ENCODE peak calls at places on chromosomes 16 and 17, in nine cellular contexts. W is stomach, V is adrenal gland, G is prostate gland, F is GM12878, L is A549, Z is breast epithelium, C is endothelial cell of umbilical vein, R is lower leg skin. I is an unnamed sample.

GRCh38 chr17:4155980-4156620 is 13.1 kb downstream of the CYB5D2 start:
- DNase-seq in F (no peak), R (no peak), Z (no peak), G (no peak), W (no peak), L (no peak), V (no peak), C (no peak), I (no peak)

GRCh38 chr17:59488805-59489204 is 76.6 kb upstream of the DHX40 start:
- DNase-seq in Z (no peak), W (no peak), L (no peak), G (no peak), V (no peak), F (no peak), C (no peak), R (peak), I (no peak)

GRCh38 chr17:73600103-73600871 is 44.0 kb downstream of the SDK2 start:
- DNase-seq in R (no peak), Z (no peak), L (no peak), C (no peak), V (no peak), W (no peak), G (no peak), F (no peak), I (no peak)

GRCh38 chr16:68009157-68009735 is 6.5 kb downstream of the DPEP2NB start:
- DNase-seq in G (no peak), W (no peak), C (no peak), F (no peak), Z (no peak), L (no peak), V (no peak), R (no peak), I (no peak)

GRCh38 chr17:77889866-77890760 is 68.4 kb upstream of the TNRC6C start:
- DNase-seq in R (no peak), V (no peak), F (no peak), C (no peak), Z (no peak), W (no peak), G (no peak), L (no peak), I (peak)

GRCh38 chr16:892536-893255 is 78.1 kb downstream of the LMF1 start:
- DNase-seq in Z (no peak), F (no peak), R (no peak), W (no peak), G (no peak), C (no peak), L (no peak), V (no peak), I (no peak)

GRCh38 chr17:6374761-6375312 is 60.1 kb downstream of the AIPL1 start:
- DNase-seq in V (no peak), G (no peak), W (no peak), F (no peak), Z (no peak), R (peak), L (peak), C (peak), I (no peak)

GRCh38 chr17:80706454-80706853 is 161.8 kb downstream of the RPTOR start:
- DNase-seq in Z (no peak), F (no peak), C (no peak), L (no peak), G (no peak), R (no peak), W (no peak), V (no peak), I (no peak)

GRCh38 chr17:385836-386144 is 33.2 kb upstream of the RPH3AL start:
- DNase-seq in L (no peak), V (no peak), Z (no peak), W (no peak), R (no peak), G (no peak), C (no peak), F (no peak), I (no peak)

GRCh38 chr17:34248807-34249496 is 6.1 kb upstream of the CCL2 start:
- DNase-seq in V (no peak), W (no peak), L (no peak), R (no peak), F (no peak), Z (no peak), C (no peak), G (no peak), I (no peak)

GRCh38 chr16:57341062-57341440 is 17.5 kb upstream of the CCL22 start:
- DNase-seq in R (peak), V (no peak), Z (no peak), C (no peak), W (no peak), L (no peak), F (peak), G (no peak), I (no peak)

GRCh38 chr17:83183951-83184506 is 104.6 kb downstream of the METRNL start:
- DNase-seq in G (no peak), W (peak), C (peak), R (peak), F (no peak), L (no peak), Z (peak), V (no peak), I (peak)

GRCh38 chr16:82935781-82936180 is 309.0 kb downstream of the CDH13 start:
- DNase-seq in L (no peak), F (no peak), V (no peak), R (no peak), W (no peak), Z (no peak), C (no peak), G (no peak), I (no peak)

GRCh38 chr17:40017422-40018080 is 2.3 kb downstream of the CSF3 start:
- DNase-seq in C (no peak), W (no peak), G (no peak), F (no peak), L (no peak), Z (no peak), R (no peak), V (no peak), I (no peak)

GRCh38 chr16:67154578-67155304 is 3.9 kb upstream of the B3GNT9 start:
- DNase-seq in C (no peak), F (no peak), W (no peak), Z (no peak), R (no peak), V (no peak), L (no peak), G (no peak), I (no peak)

GRCh38 chr16:56558024-56558747 is 6.7 kb upstream of the MT4 start:
- DNase-seq in F (no peak), C (no peak), V (peak), W (no peak), L (peak), G (no peak), Z (no peak), R (no peak), I (no peak)

GRCh38 chr17:50163846-50164696 is 1.7 kb upstream of the SGCA start:
- DNase-seq in L (no peak), W (no peak), C (no peak), F (peak), R (no peak), G (no peak), V (no peak), Z (no peak), I (peak)

GRCh38 chr16:49663081-49664057 is 192.5 kb downstream of the ZNF423 start:
- DNase-seq in L (no peak), W (no peak), V (no peak), G (no peak), Z (no peak), C (no peak), R (no peak), F (no peak), I (no peak)

GRCh38 chr17:2453325-2453724 is 52.5 kb upstream of the MNT start:
- DNase-seq in C (no peak), L (no peak), W (no peak), R (no peak), V (no peak), Z (no peak), G (no peak), F (no peak), I (no peak)

GRCh38 chr16:50213939-50214519 is 52.3 kb upstream of the ADCY7 start:
- DNase-seq in W (no peak), L (peak), R (no peak), C (peak), G (no peak), V (no peak), F (no peak), Z (no peak), I (no peak)

GRCh38 chr17:78664476-78665384 is 87.5 kb upstream of the DNAH17 start:
- DNase-seq in Z (no peak), G (no peak), W (no peak), V (no peak), L (no peak), F (no peak), C (peak), R (no peak), I (peak)

GRCh38 chr16:72783716-72784320 is 264.1 kb downstream of the ZFHX3 start:
- DNase-seq in Z (no peak), C (no peak), W (no peak), R (no peak), L (no peak), V (no peak), G (no peak), F (peak), I (no peak)

GRCh38 chr17:45785373-45786193 is 1.5 kb downstream of the CRHR1 start:
- DNase-seq in G (no peak), C (no peak), V (no peak), W (no peak), F (no peak), Z (no peak), R (no peak), L (no peak), I (no peak)

GRCh38 chr17:2070241-2071023 is 15.5 kb downstream of the HIC1 start:
- DNase-seq in R (no peak), V (no peak), L (no peak), G (no peak), Z (no peak), F (peak), C (no peak), W (no peak), I (peak)

GRCh38 chr16:13343981-13344380 is 442.6 kb downstream of the SHISA9 start:
- DNase-seq in F (no peak), L (no peak), W (no peak), R (no peak), V (no peak), Z (no peak), C (no peak), G (no peak), I (no peak)

GRCh38 chr17:62692159-62692651 is 64.7 kb downstream of the MRC2 start:
- DNase-seq in F (no peak), W (no peak), R (no peak), L (no peak), C (no peak), V (no peak), G (no peak), Z (no peak), I (no peak)

GRCh38 chr17:77285594-77286390 is 145.0 kb downstream of the SEC14L1 start:
- DNase-seq in L (peak), Z (peak), R (no peak), G (peak), F (no peak), W (peak), V (peak), C (no peak), I (no peak)

GRCh38 chr16:76278976-76279375 is 1.8 kb downstream of the CNTNAP4 start:
- DNase-seq in W (no peak), G (no peak), Z (no peak), V (no peak), L (no peak), C (no peak), F (no peak), R (no peak), I (no peak)

GRCh38 chr17:29384901-29385300 is 5.3 kb upstream of the TAOK1 start:
- DNase-seq in Z (no peak), W (no peak), C (no peak), G (no peak), F (no peak), R (no peak), V (no peak), L (no peak), I (no peak)

DNA sequence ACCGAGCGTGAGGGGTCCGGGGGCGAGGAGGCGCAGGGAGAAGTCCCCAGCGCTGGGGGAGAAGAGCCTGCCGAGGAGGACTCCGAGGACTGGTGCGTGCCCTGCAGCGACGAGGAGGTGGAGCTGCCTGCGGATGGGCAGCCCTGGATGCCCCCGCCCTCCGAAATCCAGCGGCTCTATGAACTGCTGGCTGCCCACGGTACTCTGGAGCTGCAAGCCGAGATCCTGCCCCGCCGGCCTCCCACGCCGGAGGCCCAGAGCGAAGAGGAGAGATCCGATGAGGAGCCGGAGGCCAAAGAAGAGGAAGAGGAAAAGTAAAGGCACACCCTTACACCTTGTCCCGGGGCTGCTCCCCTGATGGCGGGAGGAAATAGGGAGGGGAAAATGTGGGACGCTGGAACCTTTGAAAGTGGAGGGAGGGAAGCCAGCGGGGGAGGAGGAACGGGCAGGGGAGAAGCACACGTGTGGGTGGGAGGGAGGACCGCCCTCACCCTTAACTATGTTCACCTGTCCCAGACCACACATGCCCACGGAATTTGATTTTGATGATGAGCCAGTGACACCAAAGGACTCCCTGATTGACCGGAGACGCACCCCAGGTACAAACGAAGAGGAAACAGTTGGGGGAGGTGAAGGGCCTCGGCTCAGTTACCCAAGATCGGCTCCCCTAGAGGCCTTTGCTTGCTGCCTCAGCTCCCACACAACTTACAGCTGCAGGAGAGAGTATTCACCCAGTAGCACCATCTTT is 916 bp downstream of the PAGR1 start:
- DNase-seq in Z (no peak), W (peak), L (peak), R (peak), C (peak), G (peak), F (no peak), V (peak), I (peak)
- TF ChIP-seq CTCF in Z (no peak), W (no peak), L (no peak), R (no peak), C (no peak), G (no peak), F (peak), V (no peak), I (no peak)

GRCh38 chr17:38728290-38728831 is 1.8 kb upstream of the CISD3 start:
- DNase-seq in Z (no peak), C (no peak), L (no peak), V (peak), G (no peak), F (peak), W (no peak), R (no peak), I (no peak)
- H3K4me3 ChIP-seq in Z (no peak), C (no peak), L (no peak), V (no peak), G (no peak), F (no peak), W (no peak), R (no peak), I (no peak)

DNA sequence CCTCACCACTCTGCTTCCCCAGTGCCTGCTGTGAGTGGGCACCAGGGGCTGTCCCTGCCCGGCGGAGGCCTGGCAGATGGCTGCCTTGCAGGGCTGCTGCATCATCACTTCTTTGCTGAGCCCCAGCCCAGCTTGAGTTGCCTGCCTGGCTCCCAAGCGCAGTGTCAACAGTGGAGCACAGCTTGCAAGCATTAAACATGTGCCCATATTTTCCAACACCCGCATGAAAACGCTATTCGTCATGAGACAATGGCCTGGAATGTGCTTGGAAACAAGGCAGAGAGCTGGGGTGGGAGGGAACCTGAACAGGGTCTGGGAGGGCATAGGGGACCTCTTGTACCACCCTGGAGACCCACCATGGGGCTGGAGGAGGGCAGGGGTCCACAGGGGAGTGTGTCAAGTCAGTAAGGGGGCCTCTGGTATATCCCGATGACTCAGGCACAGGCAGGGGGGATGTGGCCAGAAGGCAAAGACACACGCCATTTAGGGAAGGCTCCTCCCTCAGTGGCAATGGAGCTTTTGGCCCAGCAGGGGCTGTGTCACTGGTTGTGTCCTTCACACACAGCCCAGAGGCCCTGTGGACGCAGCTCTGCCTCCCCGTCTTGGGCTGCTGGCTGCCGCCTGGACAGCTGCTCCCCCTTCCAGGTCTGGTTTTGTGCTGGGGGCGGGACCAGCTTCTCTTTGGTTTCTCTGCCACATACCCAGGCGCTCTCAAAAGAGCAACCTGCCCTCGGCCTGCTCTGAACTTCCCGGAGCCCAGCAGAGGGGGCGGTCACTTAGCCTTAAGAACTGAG is 17.4 kb upstream of the MTSS2 start:
- DNase-seq in R (peak), G (peak), Z (no peak), W (no peak), V (peak), L (peak), F (no peak), C (no peak), I (no peak)
- TF ChIP-seq POLR2A in R (no peak), G (peak), Z (no peak), W (no peak), V (no peak), L (no peak), F (no peak), C (no peak), I (no peak)

GRCh38 chr17:16962804-16963203 is 9.1 kb downstream of the TNFRSF13B start:
- DNase-seq in W (no peak), R (peak), G (no peak), V (no peak), F (no peak), Z (no peak), C (no peak), L (peak), I (no peak)
- TF ChIP-seq CTCF in W (no peak), R (no peak), G (no peak), V (no peak), F (peak), Z (no peak), C (no peak), L (peak), I (no peak)